ENCODE peak calls at places on chromosome 7, in four cellular contexts. J, H, D and R are unnamed samples.

GRCh38 chr7:33614357-33615132 is 290.8 kb upstream of the BMPER start:
- DNase-seq in J (no peak), D (no peak), H (no peak), R (no peak)

GRCh38 chr7:131015131-131015954 is 281.3 kb upstream of the KLF14 start:
- DNase-seq in J (peak; percentile 27), H (no peak), D (peak; percentile 64), R (no peak)

GRCh38 chr7:17043012-17043877 is 161.5 kb upstream of the AGR3 start:
- DNase-seq in D (peak; percentile 27), J (no peak), H (no peak), R (no peak)

GRCh38 chr7:137606061-137606674 is 240.6 kb downstream of the DGKI start:
- DNase-seq in D (no peak), H (peak; percentile 11), J (no peak), R (peak; percentile 57)

GRCh38 chr7:82015751-82016150 is 245.9 kb upstream of the HGF start:
- DNase-seq in H (no peak), D (no peak), J (no peak), R (no peak)

GRCh38 chr7:124635416-124635815 is 130.2 kb downstream of the GPR37 start:
- DNase-seq in J (no peak), H (no peak), D (no peak), R (no peak)

GRCh38 chr7:126718419-126718818 is 534.3 kb downstream of the GRM8 start:
- DNase-seq in H (no peak), J (no peak), D (no peak), R (no peak)

GRCh38 chr7:136869991-136870798 is 1.7 kb downstream of the CHRM2 start:
- DNase-seq in D (no peak), H (no peak), J (no peak), R (no peak)

GRCh38 chr7:51128545-51129466 is 187.8 kb downstream of the COBL start:
- DNase-seq in H (no peak), J (no peak), D (no peak), R (no peak)

GRCh38 chr7:16587785-16588184 is 57.8 kb downstream of the ANKMY2 start:
- DNase-seq in H (no peak), D (no peak), J (no peak), R (no peak)

GRCh38 chr7:140160308-140160707 is 16.5 kb downstream of the KDM7A start:
- DNase-seq in J (no peak), D (no peak), H (no peak), R (no peak)

GRCh38 chr7:47546171-47546570 is 35.7 kb downstream of the TNS3 start:
- DNase-seq in H (no peak), J (no peak), D (no peak), R (no peak)

GRCh38 chr7:20183086-20183485 is 34.1 kb downstream of the MACC1 start:
- DNase-seq in J (no peak), D (no peak), H (no peak), R (no peak)

GRCh38 chr7:98283127-98283886 is 1.8 kb downstream of the BRI3 start:
- DNase-seq in H (no peak), J (peak; percentile 46), D (peak; percentile 27), R (no peak)

GRCh38 chr7:65731562-65732035 is 141.3 kb upstream of the VKORC1L1 start:
- DNase-seq in D (peak; percentile 17), H (no peak), J (no peak), R (no peak)

GRCh38 chr7:65731129-65731528 is 141.7 kb upstream of the VKORC1L1 start:
- DNase-seq in J (no peak), D (no peak), H (no peak), R (no peak)
- H3K4me3 ChIP-seq in J (no peak overlapping the region), D (peak overlapping the region; percentile 40), H (no peak overlapping the region), R (peak overlapping the region; percentile 31)

DNA sequence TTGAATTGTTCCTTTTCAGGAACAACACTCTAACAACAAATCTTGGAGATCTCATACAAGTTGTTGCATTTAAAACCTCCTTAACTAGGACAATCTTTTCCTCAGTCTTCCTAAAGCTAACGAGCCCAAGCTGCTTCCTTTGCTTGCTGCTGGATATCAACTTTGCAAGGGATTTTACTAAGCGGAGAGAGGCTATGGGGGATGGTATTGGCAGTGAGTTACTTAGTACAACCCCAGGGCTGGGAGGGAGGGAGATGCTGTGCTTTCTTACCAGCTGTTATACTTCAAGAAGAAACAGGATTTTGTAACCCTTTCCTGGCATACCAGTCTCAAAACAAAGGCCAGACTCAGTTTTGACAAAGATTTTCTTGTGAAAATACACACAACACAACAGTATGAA is 19.5 kb upstream of the COL1A2 start:
- DNase-seq in J (no peak), H (no peak), D (peak; percentile 94), R (peak; percentile 85)
- H3K4me3 ChIP-seq in J (no peak overlapping the region), H (no peak overlapping the region), D (peak overlapping the region; percentile 43), R (peak overlapping the region; percentile 23)

GRCh38 chr7:157558516-157558874 is 221.7 kb downstream of the DNAJB6 start:
- DNase-seq in J (no peak), D (no peak), H (no peak), R (no peak)

GRCh38 chr7:157556339-157556944 is 219.6 kb downstream of the DNAJB6 start:
- DNase-seq in D (no peak), J (no peak), H (no peak), R (no peak)

GRCh38 chr7:157557263-157557662 is 220.5 kb downstream of the DNAJB6 start:
- DNase-seq in H (no peak), J (no peak), D (no peak), R (no peak)

GRCh38 chr7:157558875-157559595 is 222.2 kb downstream of the DNAJB6 start:
- DNase-seq in D (no peak), J (no peak), H (no peak), R (no peak)

GRCh38 chr7:157558061-157558460 is 221.3 kb downstream of the DNAJB6 start:
- DNase-seq in D (no peak), J (no peak), H (no peak), R (no peak)
- H3K4me3 ChIP-seq in D (no peak overlapping the region), J (no peak overlapping the region), H (no peak overlapping the region), R (no peak overlapping the region)

DNA sequence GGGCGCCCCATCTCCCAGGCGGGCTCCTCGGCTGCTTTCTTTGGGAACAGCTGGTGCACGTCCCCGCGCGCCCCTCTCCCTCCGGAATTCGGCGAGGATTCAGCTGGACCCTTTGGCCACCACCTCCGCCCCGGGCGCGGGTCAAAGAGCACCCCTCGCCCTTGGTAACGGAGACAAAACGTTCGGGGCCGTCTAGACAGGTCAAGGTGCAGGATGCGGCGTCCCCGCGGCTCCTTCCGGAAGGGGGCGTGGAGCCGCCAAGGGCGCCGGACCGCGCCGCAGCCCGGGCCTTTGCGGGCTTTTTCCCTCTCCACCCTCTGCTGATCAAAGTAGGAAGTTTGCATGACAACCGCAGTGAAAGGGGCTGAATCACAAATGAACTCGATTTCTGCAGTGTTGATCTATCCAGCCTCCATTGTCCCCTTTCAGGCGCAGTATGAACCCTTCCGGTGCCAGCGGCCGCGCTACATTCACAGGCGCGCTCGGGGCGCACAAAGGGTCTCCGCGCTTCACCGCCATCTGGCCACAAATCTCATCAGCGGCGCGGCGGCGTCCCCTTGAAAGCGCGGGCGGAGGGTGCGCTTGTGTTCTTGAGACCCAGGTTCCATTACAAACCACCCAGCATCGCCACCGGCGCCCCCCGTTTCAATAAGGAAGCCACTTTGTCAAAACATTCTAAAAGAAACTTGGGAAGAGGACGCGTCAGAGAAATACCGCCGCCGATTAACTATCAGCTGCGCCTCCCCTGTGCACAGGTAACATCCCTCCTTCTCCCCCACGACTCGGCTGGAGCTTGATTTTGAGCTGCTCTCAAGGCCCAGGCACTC is 36.4 kb downstream of the CNPY1 start:
- DNase-seq in H (no peak), D (no peak), J (no peak), R (no peak)
- H3K4me3 ChIP-seq in H (no peak overlapping the region), D (no peak overlapping the region), J (no peak overlapping the region), R (peak overlapping the region; percentile 31)

DNA sequence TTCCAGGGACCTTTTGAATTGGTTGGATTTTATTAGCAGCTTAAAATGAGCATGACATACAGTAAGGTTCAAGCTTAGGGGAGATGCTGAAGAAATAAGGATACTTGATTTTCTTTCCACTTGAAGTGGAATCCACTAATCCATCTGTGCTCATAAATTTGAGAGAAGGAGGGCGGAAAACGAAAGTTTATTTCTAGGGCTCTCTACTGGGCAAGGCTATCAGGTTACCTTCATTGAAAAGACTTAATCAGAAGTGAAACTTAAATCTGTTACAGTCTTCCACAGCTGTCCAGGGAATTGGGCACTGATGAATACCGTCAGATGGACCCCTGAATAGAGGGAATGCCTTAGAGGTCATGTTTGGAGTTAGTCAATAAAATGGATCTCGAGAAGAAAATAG is 21.8 kb downstream of the AUTS2 start:
- DNase-seq in D (no peak), H (no peak), J (no peak), R (no peak)
- H3K4me3 ChIP-seq in D (no peak overlapping the region), H (no peak overlapping the region), J (no peak overlapping the region), R (no peak overlapping the region)

GRCh38 chr7:45001138-45001694 is 1.2 kb downstream of the CCM2 start:
- DNase-seq in J (peak; percentile 46), D (no peak), H (peak; percentile 80), R (no peak)

GRCh38 chr7:45000096-45001032 is at the start of gene CCM2:
- DNase-seq in J (no peak), D (no peak), H (no peak), R (no peak)

GRCh38 chr7:44999245-45000095 is 531 bp upstream of the CCM2 start:
- DNase-seq in D (peak; percentile 99), J (peak; percentile 100), H (peak; percentile 99), R (peak; percentile 98)

GRCh38 chr7:45003789-45004188 is 3.8 kb downstream of the CCM2 start:
- DNase-seq in J (no peak), D (no peak), H (no peak), R (no peak)

DNA sequence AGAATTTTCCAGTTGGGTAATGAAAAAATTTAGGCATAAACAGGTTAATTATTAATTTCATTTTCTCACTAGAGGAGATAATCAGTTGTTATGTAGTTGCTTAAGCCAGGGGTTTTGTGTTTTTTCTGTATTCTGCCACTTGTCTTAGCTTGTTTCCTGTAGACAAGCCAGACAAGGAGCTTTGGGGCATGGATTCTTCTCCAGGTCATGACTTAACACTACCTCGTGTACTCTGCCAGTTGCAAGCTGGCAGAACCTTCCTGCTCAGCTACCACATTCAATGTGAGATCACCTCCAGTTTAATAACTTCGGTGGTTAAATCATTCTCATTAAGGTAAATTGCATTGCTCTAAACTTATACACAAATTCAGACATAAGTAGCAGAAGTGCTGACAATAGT is 1.8 kb downstream of the CCM2 start:
- DNase-seq in J (no peak), H (no peak), D (no peak), R (no peak)
- H3K4me3 ChIP-seq in J (peak overlapping the region; percentile 57), H (no peak overlapping the region), D (no peak overlapping the region), R (no peak overlapping the region)

DNA sequence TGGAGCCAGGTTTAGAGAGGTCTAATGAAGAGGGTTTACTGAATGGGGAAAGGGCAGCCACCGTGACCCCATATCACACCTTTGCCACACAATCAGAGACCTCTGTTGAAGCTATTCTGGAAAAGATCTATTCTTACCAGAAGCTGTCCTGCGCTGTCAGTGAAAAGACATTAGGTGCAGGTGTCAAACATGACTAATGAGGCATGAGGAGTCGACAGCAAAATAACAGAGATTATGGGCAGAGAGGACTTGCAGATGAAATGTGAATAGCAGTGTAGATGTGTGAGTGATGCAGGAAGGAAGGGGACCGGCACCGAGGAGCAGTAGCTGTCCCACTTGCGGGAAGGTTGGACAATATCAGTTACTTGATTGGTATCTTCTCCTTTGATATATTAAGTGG is 627.7 kb upstream of the GALNT17 start:
- DNase-seq in D (no peak), H (no peak), J (no peak), R (no peak)
- H3K4me3 ChIP-seq in D (no peak overlapping the region), H (no peak overlapping the region), J (no peak overlapping the region), R (no peak overlapping the region)